ENCODE peak calls at places on chromosomes 4 and X, in five cellular contexts. C is mammary epithelial cell, G is lower leg skin, X is astrocyte of the spinal cord, J is cardiac fibroblast. Y is an unnamed sample.

GRCh38 chr4:149029056-149029651 is 586.9 kb upstream of the NR3C2 start:
- DNase-seq in C (no peak), G (no peak), X (no peak), J (no peak), Y (no peak)

GRCh38 chr4:74934016-74934821 is 1.3 kb downstream of the PARM1 start:
- DNase-seq in C (peak), G (no peak), X (peak), J (peak), Y (peak)

GRCh38 chrX:106898462-106898861 is 4.7 kb downstream of the RIPPLY1 start:
- DNase-seq in C (peak), G (no peak), X (peak), J (peak), Y (peak)

GRCh38 chr4:89823416-89823815 is 13.5 kb downstream of the SNCA start:
- DNase-seq in C (no peak), G (no peak), X (peak), J (peak), Y (peak)

GRCh38 chrX:25175171-25175570 is 159.4 kb upstream of the ARX start:
- DNase-seq in C (no peak), G (no peak), X (no peak), J (no peak), Y (no peak)

GRCh38 chr4:154877110-154877760 is 96.2 kb downstream of the RBM46 start:
- DNase-seq in C (peak), G (no peak), X (peak), J (peak), Y (peak)

GRCh38 chr4:54400802-54401201 is 171.7 kb downstream of the PDGFRA start:
- DNase-seq in C (peak), G (no peak), X (peak), J (peak), Y (peak)

GRCh38 chr4:159366966-159367365 is 264.1 kb downstream of the RAPGEF2 start:
- DNase-seq in C (no peak), G (no peak), X (no peak), J (no peak), Y (no peak)

GRCh38 chr4:105895609-105896460 is 564 bp downstream of the NPNT start:
- DNase-seq in C (peak), G (no peak), X (peak), J (peak), Y (no peak)

GRCh38 chr4:100166297-100167034 is 23.8 kb downstream of the DDIT4L start:
- DNase-seq in C (no peak), G (no peak), X (no peak), J (no peak), Y (no peak)

GRCh38 chrX:53682885-53683555 is 3.5 kb downstream of the HUWE1 start:
- DNase-seq in C (peak), G (no peak), X (peak), J (peak), Y (peak)

GRCh38 chr4:138851626-138852443 is 163.7 kb upstream of the NOCT start:
- DNase-seq in C (peak), G (no peak), X (peak), J (no peak), Y (peak)

GRCh38 chrX:135327299-135327698 is 18.0 kb downstream of the ETDC start:
- DNase-seq in C (peak), G (no peak), X (peak), J (peak), Y (peak)

GRCh38 chr4:144649646-144650045 is 3.7 kb downstream of the HHIP start:
- DNase-seq in C (no peak), G (no peak), X (peak), J (no peak), Y (no peak)

GRCh38 chrX:19958530-19959486 is 32.1 kb downstream of the BCLAF3 start:
- DNase-seq in C (no peak), G (no peak), X (no peak), J (peak), Y (peak)

GRCh38 chr4:30716158-30716557 is 4.0 kb upstream of the PCDH7 start:
- DNase-seq in C (peak), G (no peak), X (peak), J (peak), Y (peak)

GRCh38 chr4:80016506-80016905 is 56.5 kb downstream of the ANTXR2 start:
- DNase-seq in C (no peak), G (no peak), X (peak), J (no peak), Y (peak)

GRCh38 chr4:146275370-146275769 is 61.0 kb downstream of the REELD1 start:
- DNase-seq in C (no peak), G (no peak), X (no peak), J (no peak), Y (no peak)

GRCh38 chr4:85209161-85209560 is 242.7 kb upstream of the WDFY3 start:
- DNase-seq in C (peak), G (no peak), X (peak), J (peak), Y (no peak)

GRCh38 chrX:110108381-110108796 is 105.5 kb downstream of the TMEM164 start:
- DNase-seq in C (no peak), G (no peak), X (peak), J (peak), Y (peak)

GRCh38 chr4:173269280-173269679 is 64.9 kb downstream of the HMGB2 start:
- DNase-seq in C (no peak), G (no peak), X (no peak), J (no peak), Y (no peak)

GRCh38 chr4:8915201-8916200 is 43.9 kb upstream of the HMX1 start:
- DNase-seq in C (no peak), G (peak), X (no peak), J (no peak), Y (no peak)

GRCh38 chr4:47474799-47475198 is 10.3 kb upstream of the ATP10D start:
- DNase-seq in C (no peak), G (no peak), X (no peak), J (no peak), Y (no peak)
- TF ChIP-seq CTCF in C (no peak), G (no peak), X (no peak), J (no peak), Y (no peak)

GRCh38 chr4:6662591-6662990 is 22.1 kb downstream of the MRFAP1 start:
- DNase-seq in C (no peak), G (no peak), X (no peak), J (no peak), Y (no peak)

GRCh38 chr4:6658635-6659075 is 18.2 kb downstream of the MRFAP1 start:
- DNase-seq in C (peak), G (no peak), X (no peak), J (peak), Y (peak)

GRCh38 chr4:6658204-6658585 is 17.7 kb downstream of the MRFAP1 start:
- DNase-seq in C (no peak), G (no peak), X (peak), J (no peak), Y (no peak)

GRCh38 chr4:6659897-6660296 is 19.4 kb downstream of the MRFAP1 start:
- DNase-seq in C (no peak), G (no peak), X (no peak), J (peak), Y (no peak)

DNA sequence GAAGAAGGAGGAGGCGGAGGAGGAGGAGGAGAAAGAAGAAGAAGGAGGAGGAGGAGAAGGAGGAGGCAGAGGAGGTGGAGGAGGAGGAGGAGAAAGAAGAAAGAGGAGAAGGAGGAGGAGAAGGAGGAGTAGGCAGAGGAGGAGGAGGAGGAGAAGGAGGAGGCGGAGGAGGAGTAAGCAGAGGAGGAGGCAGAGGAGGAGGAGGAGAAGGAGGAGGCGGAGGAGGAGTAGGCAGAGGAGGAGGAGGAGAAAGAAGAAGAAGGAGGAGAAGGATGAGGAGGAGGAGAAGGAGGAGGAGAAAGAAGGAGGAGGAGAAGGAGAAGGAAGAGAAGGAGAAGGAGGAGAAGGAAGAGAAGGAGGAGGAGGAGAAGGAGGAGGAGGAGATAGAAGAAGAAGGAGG is 19.9 kb downstream of the MRFAP1 start:
- DNase-seq in C (no peak), G (no peak), X (no peak), J (peak), Y (no peak)
- H3K4me3 ChIP-seq in C (no peak), G (no peak), X (no peak), J (no peak), Y (no peak)

GRCh38 chr4:42519803-42520417 is 122.6 kb downstream of the SHISA3 start:
- DNase-seq in C (peak), G (peak), X (peak), J (peak), Y (peak)
- TF ChIP-seq CTCF in C (peak), G (no peak), X (peak), J (peak), Y (peak)

GRCh38 chrX:39821709-39822095 is 276.1 kb downstream of the BCOR start:
- DNase-seq in C (no peak), G (no peak), X (no peak), J (no peak), Y (no peak)
- H3K4me3 ChIP-seq in C (no peak), G (no peak), X (peak), J (no peak), Y (peak)

GRCh38 chrX:41718481-41719245 is 5.3 kb upstream of the GPR82 start:
- DNase-seq in C (no peak), G (no peak), X (peak), J (no peak), Y (peak)
- TF ChIP-seq CTCF in C (no peak), G (no peak), X (no peak), J (no peak), Y (no peak)

GRCh38 chrX:12977761-12978204 is 2.9 kb downstream of the TMSB4X start:
- DNase-seq in C (no peak), G (no peak), X (no peak), J (no peak), Y (no peak)
- H3K4me3 ChIP-seq in C (no peak), G (no peak), X (peak), J (peak), Y (peak)

DNA sequence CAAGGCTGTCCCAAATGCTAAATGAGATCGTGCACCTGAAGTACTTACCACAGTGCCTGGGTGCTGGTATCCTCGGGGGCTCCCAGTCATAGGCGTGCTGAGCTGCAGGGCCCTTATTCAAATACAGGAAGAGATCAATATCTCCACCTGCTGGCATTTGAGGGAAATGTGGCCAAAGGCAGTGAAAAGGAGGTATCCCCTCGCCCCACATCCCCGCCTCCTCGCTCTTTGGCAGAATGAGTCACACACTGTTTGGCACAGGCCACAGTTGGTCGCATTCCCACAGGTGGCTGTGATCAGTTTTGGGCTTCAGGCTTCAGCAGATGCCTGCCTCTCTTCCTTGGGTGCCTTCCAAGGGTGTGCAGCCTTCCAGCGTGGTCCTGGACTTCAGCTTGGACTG is 28.4 kb downstream of the ZNF185 start:
- DNase-seq in C (peak), G (no peak), X (peak), J (peak), Y (peak)
- TF ChIP-seq CTCF in C (peak), G (no peak), X (peak), J (peak), Y (peak)

GRCh38 chr4:86848732-86849617 is at the start of gene SLC10A6:
- DNase-seq in C (no peak), G (peak), X (no peak), J (peak), Y (no peak)
- H3K4me3 ChIP-seq in C (no peak), G (peak), X (no peak), J (no peak), Y (no peak)

GRCh38 chr4:25656031-25656430 is 380 bp downstream of the SLC34A2 start:
- DNase-seq in C (no peak), G (no peak), X (no peak), J (no peak), Y (no peak)
- TF ChIP-seq CTCF in C (no peak), G (no peak), X (no peak), J (no peak), Y (no peak)

Y was measured in choroid plexus epithelial cell.